ENCODE peak calls at places on chromosomes 6 and 20, in nine cellular contexts. A is lower leg skin; D is anterior cingulate cortex; B is NCI-H2081; C is hippocampal formation; S is aorta; L is activated CD8-positive, alpha-beta memory T cell treated with anti-CD3 and anti-CD28 coated beads, Interleukin-2, amount 50 U/mL, for 4 hours; H is NCI-H2171 treated with DMSO at 0.1 percent for 48 hours; X is lung. E is an unnamed sample.
A peak's percentile ranks its signal among the peaks of the same experiment; 100 is the strongest.

GRCh38 chr6:33343953-33344611 is 26.5 kb upstream of the ZBTB22 start:
- DNase-seq in L (peak; percentile 36), C (no peak), H (no peak), D (no peak), S (no peak), A (no peak), B (no peak), X (no peak), E (no peak)

GRCh38 chr6:51535327-51535726 is 552.1 kb downstream of the PKHD1 start:
- DNase-seq in X (no peak), A (no peak), B (peak; percentile 14), C (no peak), S (no peak), H (no peak), D (no peak), L (no peak), E (no peak)

GRCh38 chr20:3194617-3195280 is 9.7 kb downstream of the DDRGK1 start:
- DNase-seq in B (no peak), H (peak; percentile 34), A (no peak), C (no peak), D (no peak), S (no peak), L (no peak), X (no peak), E (no peak)

GRCh38 chr6:83042671-83043070 is 23.0 kb downstream of the UBE3D start:
- DNase-seq in X (no peak), S (no peak), A (no peak), L (no peak), H (no peak), C (no peak), B (no peak), D (no peak), E (no peak)

GRCh38 chr20:61886721-61887658 is 178.7 kb downstream of the TAF4 start:
- DNase-seq in A (no peak), D (peak; percentile 26), H (peak; percentile 38), C (peak; percentile 7), B (peak; percentile 29), S (peak; percentile 10), X (no peak), L (no peak), E (peak; percentile 62)

GRCh38 chr6:117232191-117232590 is 33.2 kb upstream of the VGLL2 start:
- DNase-seq in B (no peak), H (no peak), D (no peak), S (no peak), A (no peak), X (no peak), L (no peak), C (no peak), E (no peak)

GRCh38 chr6:146850238-146850896 is 251.6 kb downstream of the ADGB start:
- DNase-seq in D (no peak), B (no peak), X (no peak), C (no peak), S (no peak), A (no peak), H (no peak), L (no peak), E (peak; percentile 27)

GRCh38 chr6:63792846-63793245 is 157.2 kb downstream of the PHF3 start:
- DNase-seq in X (no peak), L (no peak), S (no peak), B (no peak), A (no peak), D (no peak), C (no peak), H (no peak), E (no peak)

GRCh38 chr6:140276719-140277118 is 902.3 kb upstream of the CITED2 start:
- DNase-seq in X (no peak), A (no peak), B (no peak), H (no peak), D (no peak), C (no peak), L (no peak), S (no peak), E (no peak)

GRCh38 chr20:49539481-49540231 is 28.3 kb downstream of the PTGIS start:
- DNase-seq in S (no peak), C (no peak), X (no peak), L (no peak), H (peak; percentile 98), A (peak; percentile 84), D (no peak), B (peak; percentile 4), E (no peak)

GRCh38 chr6:152821525-152821924 is 70.9 kb downstream of the VIP start:
- DNase-seq in B (no peak), X (no peak), L (no peak), C (no peak), S (no peak), D (no peak), A (no peak), H (no peak), E (no peak)

GRCh38 chr6:699319-699718 is 6.4 kb upstream of the EXOC2 start:
- DNase-seq in H (no peak), A (no peak), D (no peak), L (no peak), S (no peak), C (no peak), B (peak; percentile 53), X (no peak), E (no peak)

GRCh38 chr6:143843689-143844405 is 709 bp downstream of the LTV1 start:
- DNase-seq in D (no peak), S (no peak), L (no peak), C (no peak), B (no peak), A (no peak), H (no peak), X (no peak), E (no peak)

GRCh38 chr20:63025534-63026331 is 19.0 kb upstream of the BHLHE23 start:
- DNase-seq in H (no peak), C (no peak), B (no peak), X (no peak), D (no peak), A (no peak), L (no peak), S (peak; percentile 73), E (peak; percentile 57)

GRCh38 chr20:47764154-47764734 is 21.0 kb downstream of the SULF2 start:
- DNase-seq in B (no peak), A (no peak), X (no peak), D (no peak), C (no peak), S (no peak), L (no peak), H (no peak), E (no peak)

GRCh38 chr6:148335582-148335981 is 7.1 kb upstream of the SASH1 start:
- DNase-seq in H (no peak), B (no peak), X (no peak), A (no peak), L (no peak), S (no peak), C (no peak), D (no peak), E (peak; percentile 74)

GRCh38 chr6:99002826-99003225 is 55.1 kb upstream of the FBXL4 start:
- DNase-seq in A (no peak), B (peak; percentile 54), C (no peak), X (no peak), H (peak; percentile 21), D (no peak), L (no peak), S (no peak), E (no peak)

GRCh38 chr6:24855389-24856245 is 56.9 kb upstream of the ARMH2 start:
- DNase-seq in B (peak; percentile 82), D (peak; percentile 10), S (no peak), A (peak; percentile 91), X (peak; percentile 56), L (peak; percentile 64), C (peak; percentile 75), H (peak; percentile 87), E (peak; percentile 72)

GRCh38 chr6:37006793-37007339 is 1.4 kb downstream of the FGD2 start:
- DNase-seq in D (no peak), X (no peak), S (no peak), C (no peak), B (no peak), L (no peak), A (no peak), H (no peak), E (no peak)

GRCh38 chr6:169665289-169665688 is 36.5 kb downstream of the WDR27 start:
- DNase-seq in B (no peak), D (no peak), X (no peak), C (no peak), A (peak; percentile 80), L (no peak), H (peak; percentile 86), S (no peak), E (no peak)

GRCh38 chr6:157224957-157225574 is 98.3 kb downstream of the TMEM242 start:
- DNase-seq in S (peak; percentile 75), D (no peak), L (no peak), H (peak; percentile 25), X (no peak), A (no peak), C (no peak), B (no peak), E (peak; percentile 3)

GRCh38 chr6:134082191-134082590 is 29.8 kb upstream of the SLC2A12 start:
- DNase-seq in L (no peak), H (no peak), C (no peak), A (no peak), B (no peak), X (no peak), S (no peak), D (no peak), E (no peak)

GRCh38 chr6:11731423-11731822 is 47.2 kb downstream of the ADTRP start:
- DNase-seq in X (no peak), D (no peak), S (no peak), A (no peak), C (no peak), B (no peak), H (no peak), L (no peak), E (no peak)

GRCh38 chr20:35497780-35498189 is 31.7 kb downstream of the C20orf173 start:
- DNase-seq in D (peak; percentile 79), S (peak; percentile 86), H (peak; percentile 77), A (no peak), C (peak; percentile 38), X (no peak), B (no peak), L (no peak), E (peak; percentile 80)

GRCh38 chr6:154536922-154537449 is 26.5 kb upstream of the CNKSR3 start:
- DNase-seq in A (no peak), C (no peak), X (no peak), D (no peak), L (no peak), S (no peak), H (no peak), B (no peak), E (no peak)

GRCh38 chr6:81075974-81076373 is 676.5 kb downstream of the TENT5A start:
- DNase-seq in H (peak; percentile 17), X (no peak), B (peak; percentile 2), L (no peak), A (no peak), D (no peak), S (no peak), C (peak; percentile 5), E (no peak)

GRCh38 chr6:86526238-86526637 is 411.1 kb upstream of the HTR1E start:
- DNase-seq in C (no peak), S (no peak), L (no peak), D (no peak), X (no peak), A (no peak), H (no peak), B (no peak), E (no peak)

GRCh38 chr6:155670655-155671054 is 215.0 kb upstream of the NOX3 start:
- DNase-seq in A (no peak), C (no peak), D (no peak), S (no peak), B (no peak), X (no peak), H (no peak), L (no peak), E (no peak)

GRCh38 chr20:32650545-32650944 is 23.2 kb downstream of the C20orf203 start:
- DNase-seq in H (no peak), L (no peak), X (no peak), C (no peak), S (no peak), A (no peak), D (no peak), B (no peak), E (no peak)

GRCh38 chr6:71211799-71212198 is 76.8 kb upstream of the OGFRL1 start:
- DNase-seq in C (no peak), H (no peak), S (no peak), B (no peak), X (no peak), L (no peak), D (no peak), A (no peak), E (no peak)

GRCh38 chr6:166855416-166855815 is 100.9 kb downstream of the RNASET2 start:
- DNase-seq in C (no peak), X (no peak), A (no peak), B (no peak), L (no peak), D (no peak), H (no peak), S (no peak), E (no peak)

E was measured in head of caudate nucleus.